ENCODE peak calls at places on chromosomes 13 and 19, in four cellular contexts. V, D, R and A are unnamed samples.

GRCh38 chr19:33249740-33250366 is 24.2 kb upstream of the SLC7A10 start:
- DNase-seq in V (no peak), D (no peak), R (no peak), A (no peak)

GRCh38 chr13:84126671-84127171 is 244.4 kb upstream of the SLITRK1 start:
- DNase-seq in V (peak), D (no peak), R (no peak), A (no peak)

GRCh38 chr13:98441056-98441676 is 135.7 kb downstream of the STK24 start:
- DNase-seq in V (no peak), D (no peak), R (no peak), A (no peak)

GRCh38 chr13:77789386-77789785 is 91.9 kb downstream of the SLAIN1 start:
- DNase-seq in V (no peak), D (no peak), R (no peak), A (no peak)

GRCh38 chr13:111599791-111600190 is 279.3 kb downstream of the TEX29 start:
- DNase-seq in V (no peak), D (no peak), R (no peak), A (no peak)

GRCh38 chr13:33176526-33176925 is 109.0 kb downstream of the STARD13 start:
- DNase-seq in V (no peak), D (no peak), R (peak), A (no peak)

GRCh38 chr13:46679369-46680180 is 117.4 kb downstream of the ESD start:
- DNase-seq in V (peak), D (no peak), R (peak), A (no peak)

GRCh38 chr19:33241530-33242101 is 16.0 kb upstream of the SLC7A10 start:
- DNase-seq in V (no peak), D (no peak), R (peak), A (no peak)